ENCODE peak calls at places on chromosomes 13 and 19, in nine cellular contexts. I is kidney epithelial cell, M is OCI-LY7, J is BJ, V is bronchial epithelial cell, F is cardiac muscle cell, D is ovary, U is IMR-90, K is AG04449. X is an unnamed sample.

GRCh38 chr13:74555291-74556001 is 421.2 kb upstream of the KLF12 start:
- DNase-seq in K (no peak), J (no peak), I (no peak), M (peak; percentile 30), U (no peak), V (no peak), F (no peak), D (no peak), X (no peak)

GRCh38 chr13:112124100-112124499 is 57.2 kb downstream of the SOX1 start:
- DNase-seq in J (no peak), U (no peak), K (no peak), D (no peak), I (no peak), V (no peak), M (no peak), F (no peak), X (no peak)

GRCh38 chr13:20609145-20609544 is 42.2 kb downstream of the IFT88 start:
- DNase-seq in F (no peak), I (no peak), D (no peak), K (peak; percentile 2), J (no peak), U (peak; percentile 94), V (peak; percentile 79), M (no peak), X (no peak)

GRCh38 chr19:14519860-14520407 is 1.7 kb upstream of the DNAJB1 start:
- DNase-seq in U (peak; percentile 88), V (peak; percentile 93), J (no peak), M (no peak), K (no peak), I (peak; percentile 95), D (peak; percentile 62), F (no peak), X (no peak)

GRCh38 chr13:44768775-44769578 is 192.8 kb upstream of the TSC22D1 start:
- DNase-seq in I (no peak), F (no peak), K (no peak), J (no peak), M (no peak), U (peak; percentile 46), D (no peak), V (no peak), X (peak; percentile 49)

GRCh38 chr13:42377640-42378382 is 105.9 kb downstream of the AKAP11 start:
- DNase-seq in I (no peak), M (peak; percentile 73), F (no peak), U (no peak), K (no peak), D (no peak), J (no peak), V (no peak), X (peak; percentile 41)

GRCh38 chr13:91406619-91407018 is 8.2 kb downstream of the GPC5 start:
- DNase-seq in V (peak; percentile 36), F (no peak), K (no peak), M (peak; percentile 92), D (no peak), U (peak; percentile 35), I (no peak), J (no peak), X (peak; percentile 47)

GRCh38 chr13:37173214-37173613 is 67.8 kb upstream of the CSNK1A1L start:
- DNase-seq in F (no peak), I (no peak), D (no peak), M (no peak), V (no peak), J (peak; percentile 86), K (peak; percentile 88), U (peak; percentile 89), X (no peak)

GRCh38 chr19:5612891-5613290 is 9.7 kb downstream of the SAFB2 start:
- DNase-seq in M (no peak), J (no peak), F (no peak), K (no peak), D (peak; percentile 3), U (no peak), I (no peak), V (no peak), X (no peak)

GRCh38 chr13:61700663-61701062 is 285.0 kb upstream of the PCDH20 start:
- DNase-seq in V (no peak), I (no peak), D (no peak), M (no peak), F (no peak), K (no peak), J (no peak), U (no peak), X (no peak)

GRCh38 chr13:103299079-103299478 is 232.9 kb upstream of the SLC10A2 start:
- DNase-seq in I (no peak), M (no peak), D (no peak), V (no peak), U (no peak), F (no peak), K (no peak), J (no peak), X (no peak)
- TF ChIP-seq CTCF in I (no peak), M (no peak), D (no peak), V (no peak), U (no peak), F (no peak), K (no peak), J (no peak), X (no peak)

GRCh38 chr19:6660930-6661329 is 9.0 kb downstream of the TNFSF14 start:
- DNase-seq in F (peak; percentile 16), D (no peak), J (no peak), V (no peak), M (no peak), I (no peak), K (no peak), U (no peak), X (no peak)
- TF ChIP-seq CTCF in F (peak; percentile 8), D (no peak), J (no peak), V (no peak), M (no peak), I (no peak), K (no peak), U (no peak), X (peak; percentile 21)

GRCh38 chr13:80577951-80578670 is 237.2 kb upstream of the SPRY2 start:
- DNase-seq in D (no peak), U (no peak), M (no peak), V (no peak), K (no peak), I (no peak), J (no peak), F (no peak), X (no peak)

GRCh38 chr13:80572308-80572676 is 231.4 kb upstream of the SPRY2 start:
- DNase-seq in K (no peak), J (no peak), M (no peak), V (no peak), U (no peak), I (no peak), F (no peak), D (no peak), X (no peak)

GRCh38 chr13:80574113-80574512 is 233.2 kb upstream of the SPRY2 start:
- DNase-seq in I (no peak), J (no peak), F (no peak), M (no peak), K (no peak), V (no peak), U (no peak), D (no peak), X (no peak)

GRCh38 chr13:80572867-80573266 is 231.9 kb upstream of the SPRY2 start:
- DNase-seq in M (no peak), J (no peak), V (no peak), I (no peak), U (no peak), D (no peak), F (no peak), K (no peak), X (no peak)

DNA sequence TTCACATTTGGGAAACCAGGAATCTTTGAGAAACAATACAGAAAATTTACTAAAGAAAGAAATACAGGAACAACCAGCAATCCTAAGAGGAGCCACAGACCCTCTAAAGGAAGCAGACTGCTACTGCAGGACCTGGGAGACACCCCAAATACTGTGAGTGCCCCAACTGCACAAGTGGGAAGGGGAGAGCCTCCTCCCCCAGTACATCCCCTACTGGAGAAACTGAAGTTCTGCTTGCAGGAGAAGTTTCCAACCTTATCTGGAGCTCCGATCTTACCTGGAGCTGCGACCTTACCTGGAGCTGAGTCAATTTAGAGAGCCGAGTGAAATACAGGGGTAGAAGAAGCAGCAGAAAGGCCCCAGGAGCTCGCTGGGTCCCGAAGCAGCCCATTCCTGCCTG is 236.4 kb upstream of the SPRY2 start:
- DNase-seq in U (no peak), J (no peak), M (no peak), D (no peak), I (no peak), K (no peak), V (no peak), F (no peak), X (no peak)
- TF ChIP-seq CTCF in U (no peak), J (no peak), M (no peak), D (no peak), I (no peak), K (no peak), V (no peak), F (no peak), X (no peak)

GRCh38 chr19:48445256-48445605 is 552 bp upstream of the GRWD1 start:
- DNase-seq in U (peak; percentile 94), V (peak; percentile 91), F (peak; percentile 75), K (peak; percentile 78), I (peak; percentile 84), M (no peak), D (no peak), J (peak; percentile 52), X (peak; percentile 80)

GRCh38 chr19:48444933-48445194 is 919 bp upstream of the GRWD1 start:
- DNase-seq in F (no peak), M (no peak), J (no peak), K (no peak), I (no peak), V (no peak), U (no peak), D (no peak), X (peak; percentile 36)

GRCh38 chr19:48444129-48444932 is 1.5 kb upstream of the GRWD1 start:
- DNase-seq in J (no peak), I (no peak), V (no peak), D (no peak), K (no peak), F (no peak), M (no peak), U (no peak), X (peak; percentile 51)

GRCh38 chr19:48446579-48446978 is 796 bp downstream of the GRWD1 start:
- DNase-seq in F (no peak), M (no peak), U (no peak), J (no peak), V (no peak), I (no peak), K (no peak), D (no peak), X (no peak)

DNA sequence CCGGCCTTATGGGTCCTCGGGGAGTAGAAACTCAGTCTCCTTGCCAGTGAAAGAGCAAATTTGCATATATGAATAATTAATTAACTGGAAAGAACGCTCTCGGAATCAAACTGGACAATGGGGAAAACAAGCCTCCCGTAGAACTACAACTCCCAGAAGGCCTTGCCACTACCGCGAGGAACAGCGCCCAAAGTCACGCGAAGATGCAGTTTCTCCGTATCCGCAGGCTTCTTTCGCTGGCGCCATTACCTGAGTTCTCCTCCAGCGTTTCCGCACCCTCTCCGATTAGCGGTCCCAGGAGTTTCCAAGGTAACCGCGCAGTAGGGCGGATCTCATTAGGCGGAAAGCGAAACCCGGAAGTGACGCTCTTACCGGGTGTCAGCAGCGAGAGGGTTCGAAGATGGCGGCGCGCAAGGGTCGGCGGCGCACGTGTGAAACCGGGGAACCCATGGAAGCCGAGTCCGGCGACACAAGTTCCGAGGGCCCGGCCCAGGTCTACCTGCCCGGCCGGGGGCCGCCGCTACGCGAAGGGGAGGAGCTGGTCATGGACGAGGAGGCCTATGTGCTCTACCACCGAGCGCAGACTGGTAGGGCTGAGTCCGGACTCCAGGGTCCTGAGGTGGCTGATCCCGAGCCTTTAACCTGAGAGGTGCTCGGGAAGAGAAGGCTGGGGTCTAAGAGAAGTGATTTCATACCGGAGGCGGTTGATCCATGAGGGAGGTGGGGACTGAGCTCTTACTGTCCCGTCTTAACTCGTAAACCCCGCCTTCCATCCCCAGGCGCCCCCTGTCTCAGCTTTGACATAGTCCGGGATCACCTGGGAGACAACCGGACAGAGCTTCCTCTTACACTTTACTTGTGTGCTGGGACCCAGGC is at the start of gene GRWD1:
- DNase-seq in D (peak; percentile 93), M (peak; percentile 95), F (peak; percentile 97), I (peak; percentile 93), J (peak; percentile 88), K (peak; percentile 63), U (peak; percentile 94), V (peak; percentile 95), X (peak; percentile 97)
- TF ChIP-seq CTCF in D (no peak), M (peak; percentile 50), F (peak; percentile 7), I (peak; percentile 24), J (peak; percentile 26), K (no peak), U (peak; percentile 8), V (no peak), X (peak; percentile 22)